ENCODE peak calls at places on chromosomes 11 and 22, in six cellular contexts. L is spleen; Q is IMR-90; Z is B cell; P is activated CD8-positive, alpha-beta T cell treated with anti-CD3 and anti-CD28 coated beads for 36 hours; M is transverse colon. I is an unnamed sample.

GRCh38 chr22:44067033-44067432 is 42.9 kb downstream of the PARVB start:
- DNase-seq in Q (no peak), P (no peak), L (no peak), M (no peak), Z (no peak), I (no peak)

GRCh38 chr11:107707807-107708206 is 4.0 kb downstream of the SLN start:
- DNase-seq in L (no peak), M (no peak), Z (no peak), P (no peak), Q (no peak), I (no peak)

GRCh38 chr11:73158356-73159051 is 16.4 kb upstream of the FCHSD2 start:
- DNase-seq in L (peak), P (no peak), Q (peak), Z (no peak), M (no peak), I (peak)

GRCh38 chr11:2587976-2588748 is 111.6 kb downstream of the KCNQ1OT1 start:
- DNase-seq in L (peak), Q (no peak), P (no peak), Z (no peak), M (no peak), I (no peak)

GRCh38 chr11:84524422-84525051 is 1102.6 kb downstream of the DLG2 start:
- DNase-seq in M (no peak), L (no peak), Z (peak), P (no peak), Q (peak), I (peak)

GRCh38 chr11:86069408-86070086 is 663 bp upstream of the PICALM start:
- DNase-seq in P (no peak), Z (no peak), M (peak), Q (peak), L (no peak), I (peak)

GRCh38 chr22:23178512-23179254 is 1.6 kb upstream of the BCR start:
- DNase-seq in P (peak), Z (peak), Q (peak), L (peak), M (peak), I (peak)

GRCh38 chr22:38831166-38831945 is 12.5 kb downstream of the NPTXR start:
- DNase-seq in P (no peak), Q (peak), M (no peak), L (peak), Z (no peak), I (peak)

GRCh38 chr11:67032830-67033555 is 10.1 kb downstream of the SYT12 start:
- DNase-seq in Q (peak), P (no peak), Z (no peak), M (no peak), L (no peak), I (peak)

GRCh38 chr11:14095882-14096281 is 133.4 kb downstream of the SPON1 start:
- DNase-seq in P (no peak), Q (no peak), M (no peak), Z (no peak), L (no peak), I (no peak)

GRCh38 chr11:65014146-65014960 is at the start of gene ARL2:
- DNase-seq in M (no peak), Q (no peak), L (peak), P (peak), Z (peak), I (peak)

GRCh38 chr11:125070699-125071254 is 7.7 kb downstream of the SLC37A2 start:
- DNase-seq in M (peak), P (peak), L (peak), Q (peak), Z (peak), I (peak)

GRCh38 chr22:21865041-21865440 is 2.4 kb downstream of the MAPK1 start:
- DNase-seq in P (peak), Z (no peak), L (no peak), M (no peak), Q (peak), I (peak)

GRCh38 chr11:8671651-8672062 is 10.8 kb downstream of the TRIM66 start:
- DNase-seq in M (no peak), Q (peak), L (no peak), Z (no peak), P (no peak), I (peak)

GRCh38 chr11:34600339-34601084 is 20.4 kb upstream of the EHF start:
- DNase-seq in P (no peak), M (peak), Z (no peak), Q (peak), L (no peak), I (peak)

GRCh38 chr22:44357962-44358553 is 45.3 kb upstream of the SHISAL1 start:
- DNase-seq in P (no peak), Q (peak), Z (no peak), M (peak), L (peak), I (peak)

GRCh38 chr11:21289686-21290085 is 620.3 kb downstream of the NELL1 start:
- DNase-seq in Q (no peak), L (no peak), P (no peak), M (no peak), Z (no peak), I (no peak)

GRCh38 chr11:83070878-83071640 is 638 bp downstream of the RAB30 start:
- DNase-seq in P (peak), M (peak), Z (no peak), Q (peak), L (peak), I (peak)

GRCh38 chr22:38135133-38135706 is 24.7 kb upstream of the BAIAP2L2 start:
- DNase-seq in L (no peak), Q (peak), M (no peak), P (peak), Z (no peak), I (peak)

GRCh38 chr11:68412593-68413475 is 47.7 kb upstream of the PPP6R3 start:
- DNase-seq in P (peak), L (no peak), M (no peak), Z (no peak), Q (peak), I (peak)

GRCh38 chr22:44491666-44492405 is 6.2 kb downstream of the RTL6 start:
- DNase-seq in Q (no peak), P (no peak), M (no peak), Z (no peak), L (no peak), I (no peak)

GRCh38 chr22:24697671-24698082 is 76.8 kb downstream of the PIWIL3 start:
- DNase-seq in Z (no peak), Q (no peak), L (no peak), P (no peak), M (peak), I (no peak)

GRCh38 chr11:10638285-10638684 is 55.3 kb downstream of the IRAG1 start:
- DNase-seq in Q (no peak), Z (no peak), P (no peak), L (no peak), M (no peak), I (peak)

GRCh38 chr11:11036185-11037161 is 178.6 kb upstream of the ZBED5 start:
- DNase-seq in Q (peak), M (no peak), P (peak), L (no peak), Z (peak), I (peak)

GRCh38 chr11:123516238-123516637 is 86.2 kb downstream of the GRAMD1B start:
- DNase-seq in Q (no peak), Z (no peak), L (no peak), P (no peak), M (no peak), I (no peak)

GRCh38 chr11:118870396-118871343 is 13.0 kb upstream of the CXCR5 start:
- DNase-seq in P (peak), Z (peak), M (peak), Q (peak), L (peak), I (peak)

GRCh38 chr22:41844036-41844435 is 11.1 kb downstream of the SREBF2 start:
- DNase-seq in Q (no peak), P (no peak), Z (peak), L (no peak), M (no peak), I (no peak)

GRCh38 chr11:38365274-38365673 is 1767.2 kb upstream of the RAG2 start:
- DNase-seq in Q (no peak), P (no peak), L (no peak), M (no peak), Z (no peak), I (no peak)

GRCh38 chr11:65653229-65654225 is 9.2 kb downstream of the RELA start:
- DNase-seq in M (peak), Z (peak), Q (no peak), L (peak), P (no peak), I (peak)

GRCh38 chr11:93574821-93575220 is 31.6 kb upstream of the SMCO4 start:
- DNase-seq in L (no peak), Q (no peak), M (no peak), P (no peak), Z (no peak), I (no peak)

GRCh38 chr11:63913866-63914830 is 2.8 kb downstream of the RCOR2 start:
- DNase-seq in Q (no peak), M (no peak), P (no peak), L (no peak), Z (no peak), I (no peak)

GRCh38 chr11:63916837-63917684 is at the start of gene RCOR2:
- DNase-seq in M (peak), Q (peak), L (peak), Z (peak), P (peak), I (peak)

GRCh38 chr11:63917685-63918523 is 940 bp upstream of the RCOR2 start:
- DNase-seq in L (no peak), Z (peak), P (peak), M (peak), Q (no peak), I (peak)

GRCh38 chr11:63914896-63915681 is 1.9 kb downstream of the RCOR2 start:
- DNase-seq in L (no peak), Z (no peak), M (no peak), Q (no peak), P (no peak), I (no peak)

GRCh38 chr11:63915961-63916836 is 765 bp downstream of the RCOR2 start:
- DNase-seq in Q (no peak), P (peak), L (peak), M (peak), Z (peak), I (peak)
- TF ChIP-seq CTCF in Q (peak), P (peak), L (no peak), M (peak), Z (peak), I (peak)

GRCh38 chr11:131889146-131889577 is 518.7 kb downstream of the NTM start:
- DNase-seq in Q (peak), P (no peak), M (no peak), L (no peak), Z (no peak), I (peak)

GRCh38 chr11:131886201-131886600 is 515.8 kb downstream of the NTM start:
- DNase-seq in Q (no peak), L (no peak), Z (no peak), P (no peak), M (no peak), I (no peak)

GRCh38 chr11:131888230-131888826 is 517.9 kb downstream of the NTM start:
- DNase-seq in M (no peak), L (no peak), Q (peak), Z (no peak), P (no peak), I (peak)

GRCh38 chr11:131893103-131893502 is 522.7 kb downstream of the NTM start:
- DNase-seq in P (no peak), L (no peak), Q (no peak), M (no peak), Z (no peak), I (no peak)

GRCh38 chr11:131889760-131890620 is 519.6 kb downstream of the NTM start:
- DNase-seq in Z (no peak), P (no peak), L (no peak), M (no peak), Q (peak), I (no peak)
- TF ChIP-seq CTCF in Z (no peak), P (no peak), L (no peak), M (no peak), Q (peak), I (no peak)

DNA sequence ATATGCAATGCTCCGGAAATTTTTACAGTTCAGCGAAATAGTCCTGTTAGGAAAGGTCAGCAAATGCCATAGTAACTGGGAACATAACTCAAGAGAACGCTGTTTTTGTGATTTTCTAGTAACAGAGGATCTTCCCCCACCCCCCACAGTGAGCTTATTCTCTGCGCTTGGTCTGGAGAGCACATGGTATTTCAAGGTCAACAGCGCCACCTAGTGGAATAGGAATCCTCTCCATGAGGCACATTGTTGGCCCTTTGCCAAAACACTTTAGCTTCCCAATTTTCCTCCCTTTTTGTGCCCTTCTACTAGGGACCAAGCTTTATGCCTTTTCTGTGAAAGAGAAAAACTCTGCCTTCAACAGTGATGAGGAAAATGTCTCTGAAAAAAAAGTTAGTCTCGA is 13.2 kb upstream of the OR4C12 start:
- DNase-seq in L (no peak), P (peak), Z (peak), Q (peak), M (no peak), I (peak)
- TF ChIP-seq CTCF in L (no peak), P (peak), Z (peak), Q (peak), M (peak), I (peak)

GRCh38 chr22:36350751-36351594 is 36.8 kb downstream of the MYH9 start:
- DNase-seq in P (peak), Q (peak), Z (no peak), M (no peak), L (no peak), I (no peak)
- TF ChIP-seq CTCF in P (no peak), Q (peak), Z (no peak), M (no peak), L (no peak), I (peak)

GRCh38 chr22:49551446-49551845 is 276.2 kb downstream of the BRD1 start:
- DNase-seq in M (no peak), P (no peak), Z (no peak), L (peak), Q (no peak), I (no peak)

GRCh38 chr22:49549851-49550430 is 277.7 kb downstream of the BRD1 start:
- DNase-seq in Z (no peak), M (no peak), Q (no peak), P (no peak), L (peak), I (no peak)

GRCh38 chr22:49551897-49552659 is 275.6 kb downstream of the BRD1 start:
- DNase-seq in M (no peak), Z (no peak), P (no peak), Q (no peak), L (peak), I (no peak)

GRCh38 chr22:49549256-49549655 is 278.4 kb downstream of the BRD1 start:
- DNase-seq in Z (no peak), M (no peak), L (peak), Q (no peak), P (no peak), I (no peak)

GRCh38 chr22:49550766-49551362 is 276.8 kb downstream of the BRD1 start:
- DNase-seq in L (peak), Z (no peak), Q (no peak), P (no peak), M (no peak), I (no peak)
- TF ChIP-seq CTCF in L (no peak), Z (no peak), Q (no peak), P (no peak), M (no peak), I (no peak)

GRCh38 chr11:41175304-41175972 is 284.0 kb downstream of the LRRC4C start:
- DNase-seq in P (no peak), Q (no peak), M (no peak), Z (no peak), L (no peak), I (no peak)
- TF ChIP-seq CTCF in P (no peak), Q (no peak), M (no peak), Z (no peak), L (no peak), I (no peak)

DNA sequence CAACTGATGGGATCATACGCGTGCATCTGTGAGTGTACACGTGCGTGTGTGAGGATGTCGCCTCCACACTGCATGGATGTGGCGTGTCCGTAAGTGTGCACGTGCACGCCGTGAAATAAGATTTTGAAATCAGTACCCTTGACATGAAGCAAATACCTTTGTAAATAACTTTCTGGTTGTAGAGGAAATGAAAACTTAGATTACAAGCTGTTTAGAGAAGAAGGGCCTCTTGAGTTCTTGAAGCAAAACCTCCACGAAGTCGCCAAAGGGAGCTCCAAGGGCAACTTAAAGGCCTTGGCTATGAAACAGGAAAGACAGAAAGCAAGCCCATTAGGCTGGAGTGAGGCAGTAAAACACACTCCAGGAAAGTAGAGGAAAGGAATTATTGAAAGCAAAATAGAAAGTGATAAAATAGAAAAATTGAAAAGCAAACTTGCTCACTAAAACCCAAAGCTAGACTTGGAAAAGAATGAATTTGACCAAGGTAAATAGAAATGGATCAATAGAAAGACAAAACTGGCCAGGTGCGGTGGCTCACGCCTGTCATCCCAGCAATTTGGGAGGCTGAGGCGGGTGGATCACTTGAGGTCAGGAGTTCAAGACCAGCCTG is 29.7 kb upstream of the TOLLIP start:
- DNase-seq in Q (no peak), L (no peak), P (no peak), Z (no peak), M (no peak), I (no peak)
- TF ChIP-seq CTCF in Q (no peak), L (no peak), P (no peak), Z (no peak), M (no peak), I (no peak)

GRCh38 chr11:101434241-101434640 is 149.6 kb downstream of the TRPC6 start:
- DNase-seq in Z (no peak), M (no peak), P (no peak), Q (no peak), L (no peak), I (no peak)

GRCh38 chr11:101429708-101430107 is 154.1 kb downstream of the TRPC6 start:
- DNase-seq in M (no peak), Q (no peak), Z (no peak), L (no peak), P (no peak), I (no peak)

GRCh38 chr11:101430236-101430635 is 153.6 kb downstream of the TRPC6 start:
- DNase-seq in Q (no peak), P (no peak), Z (no peak), M (no peak), L (no peak), I (no peak)

DNA sequence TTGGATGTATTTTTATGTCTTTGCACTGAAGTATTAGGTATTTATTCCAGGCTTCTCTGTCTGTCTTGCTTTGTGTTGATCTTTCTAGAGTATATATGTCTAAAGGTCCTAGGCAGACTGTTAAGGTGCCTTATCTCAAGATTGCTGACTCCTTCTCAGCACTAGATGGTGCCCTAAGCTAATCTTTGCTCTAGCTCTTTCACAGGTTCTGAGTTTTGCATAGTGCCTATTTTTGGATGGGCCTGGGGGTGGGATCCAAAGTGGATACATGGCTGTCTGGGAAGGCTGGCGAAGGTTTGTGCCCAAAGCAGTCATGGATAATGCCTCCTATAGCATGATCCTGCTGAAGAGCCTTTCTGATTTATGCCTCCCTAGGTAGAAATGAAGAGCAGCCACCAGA is 154.9 kb downstream of the TRPC6 start:
- DNase-seq in Z (no peak), M (no peak), L (no peak), P (no peak), Q (peak), I (peak)
- TF ChIP-seq CTCF in Z (no peak), M (peak), L (no peak), P (no peak), Q (peak), I (peak)

GRCh38 chr11:92346220-92346619 is 121.6 kb downstream of the FAT3 start:
- DNase-seq in Z (no peak), M (no peak), L (no peak), Q (no peak), P (no peak), I (no peak)

GRCh38 chr11:92342886-92343285 is 118.3 kb downstream of the FAT3 start:
- DNase-seq in P (no peak), Q (no peak), M (no peak), Z (no peak), L (no peak), I (no peak)

GRCh38 chr11:92342034-92342433 is 117.4 kb downstream of the FAT3 start:
- DNase-seq in P (no peak), Z (no peak), Q (no peak), M (no peak), L (no peak), I (no peak)

DNA sequence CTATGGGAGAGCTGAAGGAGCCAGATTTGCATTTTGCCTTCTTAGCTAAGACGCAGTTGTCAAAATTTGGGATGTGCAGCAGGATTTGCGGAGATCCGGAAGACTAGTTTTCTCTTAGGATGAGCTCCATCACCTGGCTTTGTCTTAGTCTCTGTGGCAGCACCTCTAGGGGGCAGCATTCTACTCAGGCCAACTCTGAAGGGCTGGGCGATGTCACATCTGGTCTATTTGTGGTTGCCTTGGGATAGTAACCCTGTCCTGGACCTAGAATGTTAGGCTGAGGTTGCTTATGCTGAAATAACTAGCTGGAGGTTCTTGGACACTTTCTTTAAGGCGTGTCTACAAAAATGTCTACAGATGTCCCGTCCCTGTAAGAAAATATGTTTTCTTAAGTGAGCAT is 116.2 kb downstream of the FAT3 start:
- DNase-seq in L (no peak), Q (peak), P (peak), M (peak), Z (peak), I (peak)
- TF ChIP-seq CTCF in L (no peak), Q (peak), P (no peak), M (no peak), Z (no peak), I (peak)

GRCh38 chr11:18727499-18728236 is 1.7 kb upstream of the IGSF22 start:
- DNase-seq in Q (peak), M (peak), P (peak), Z (peak), L (no peak), I (peak)
- TF ChIP-seq CTCF in Q (peak), M (peak), P (peak), Z (peak), L (peak), I (peak)

I was measured in fibroblast of pulmonary artery.